ENCODE peak calls at places on chromosome 11, in five cellular contexts. T is cardiac fibroblast, V is MM.1S, U is neural progenitor cell, S is fibroblast of mammary gland. B is an unnamed sample.

GRCh38 chr11:70307176-70307575 is 36.7 kb downstream of the PPFIA1 start:
- DNase-seq in T (peak), V (no peak), U (no peak), S (no peak), B (no peak)

GRCh38 chr11:10878408-10879214 is 20.8 kb upstream of the ZBED5 start:
- DNase-seq in T (peak), V (peak), U (peak), S (peak), B (peak)

GRCh38 chr11:62889484-62890437 is 9.1 kb downstream of the SLC3A2 start:
- DNase-seq in T (peak), V (no peak), U (no peak), S (peak), B (peak)

GRCh38 chr11:92839450-92839849 is 130.0 kb upstream of the MTNR1B start:
- DNase-seq in T (no peak), V (no peak), U (no peak), S (no peak), B (no peak)

GRCh38 chr11:62472063-62472884 is 53.4 kb downstream of the SCGB1A1 start:
- DNase-seq in T (peak), V (no peak), U (no peak), S (peak), B (no peak)

GRCh38 chr11:107928767-107929507 is 689 bp downstream of the RAB39A start:
- DNase-seq in T (no peak), V (no peak), U (peak), S (no peak), B (peak)

GRCh38 chr11:2305862-2306823 is 4.3 kb downstream of the TSPAN32 start:
- DNase-seq in T (peak), V (no peak), U (no peak), S (peak), B (no peak)

GRCh38 chr11:72330131-72330727 is 86.3 kb upstream of the PHOX2A start:
- DNase-seq in T (no peak), V (no peak), U (no peak), S (no peak), B (no peak)

GRCh38 chr11:119148855-119149370 is at the start of gene ABCG4:
- DNase-seq in T (no peak), V (no peak), U (peak), S (no peak), B (no peak)

GRCh38 chr11:64266339-64266738 is 15.0 kb downstream of the PLCB3 start:
- DNase-seq in T (peak), V (no peak), U (no peak), S (peak), B (no peak)

GRCh38 chr11:128530119-128531091 is 57.0 kb downstream of the ETS1 start:
- DNase-seq in T (peak), V (no peak), U (no peak), S (peak), B (no peak)

GRCh38 chr11:108685419-108686161 is 20.7 kb downstream of the DDX10 start:
- DNase-seq in T (peak), V (no peak), U (no peak), S (no peak), B (no peak)

GRCh38 chr11:116777056-116777455 is 4.3 kb upstream of the BUD13 start:
- DNase-seq in T (no peak), V (no peak), U (no peak), S (no peak), B (no peak)

GRCh38 chr11:43919852-43920597 is 22.4 kb upstream of the C11orf96 start:
- DNase-seq in T (peak), V (no peak), U (no peak), S (peak), B (no peak)

GRCh38 chr11:92707173-92707619 is 262.3 kb upstream of the MTNR1B start:
- DNase-seq in T (no peak), V (no peak), U (peak), S (no peak), B (no peak)

GRCh38 chr11:68724293-68724692 is 27.0 kb downstream of the TESMIN start:
- DNase-seq in T (no peak), V (no peak), U (no peak), S (no peak), B (no peak)

GRCh38 chr11:5992604-5993251 is 5.9 kb upstream of the OR52L1 start:
- DNase-seq in T (peak), V (peak), U (peak), S (peak), B (peak)

GRCh38 chr11:110857885-110858555 is 145.8 kb upstream of the ARHGAP20 start:
- DNase-seq in T (peak), V (no peak), U (no peak), S (peak), B (peak)

GRCh38 chr11:69877235-69877634 is 58.0 kb upstream of the FGF3 start:
- DNase-seq in T (no peak), V (no peak), U (no peak), S (no peak), B (no peak)

GRCh38 chr11:92295175-92296137 is 70.8 kb downstream of the FAT3 start:
- DNase-seq in T (peak), V (no peak), U (no peak), S (peak), B (no peak)

GRCh38 chr11:102171101-102171500 is 60.9 kb downstream of the YAP1 start:
- DNase-seq in T (peak), V (no peak), U (no peak), S (peak), B (no peak)

GRCh38 chr11:118631109-118631508 is 23.7 kb downstream of the PHLDB1 start:
- DNase-seq in T (no peak), V (no peak), U (no peak), S (no peak), B (no peak)

GRCh38 chr11:69923641-69924307 is 104.6 kb upstream of the FGF3 start:
- DNase-seq in T (no peak), V (no peak), U (no peak), S (no peak), B (no peak)

GRCh38 chr11:77193167-77193566 is 65.1 kb downstream of the MYO7A start:
- DNase-seq in T (no peak), V (no peak), U (no peak), S (no peak), B (no peak)
- TF ChIP-seq CTCF in T (no peak), V (no peak), U (no peak), S (no peak), B (no peak)

DNA sequence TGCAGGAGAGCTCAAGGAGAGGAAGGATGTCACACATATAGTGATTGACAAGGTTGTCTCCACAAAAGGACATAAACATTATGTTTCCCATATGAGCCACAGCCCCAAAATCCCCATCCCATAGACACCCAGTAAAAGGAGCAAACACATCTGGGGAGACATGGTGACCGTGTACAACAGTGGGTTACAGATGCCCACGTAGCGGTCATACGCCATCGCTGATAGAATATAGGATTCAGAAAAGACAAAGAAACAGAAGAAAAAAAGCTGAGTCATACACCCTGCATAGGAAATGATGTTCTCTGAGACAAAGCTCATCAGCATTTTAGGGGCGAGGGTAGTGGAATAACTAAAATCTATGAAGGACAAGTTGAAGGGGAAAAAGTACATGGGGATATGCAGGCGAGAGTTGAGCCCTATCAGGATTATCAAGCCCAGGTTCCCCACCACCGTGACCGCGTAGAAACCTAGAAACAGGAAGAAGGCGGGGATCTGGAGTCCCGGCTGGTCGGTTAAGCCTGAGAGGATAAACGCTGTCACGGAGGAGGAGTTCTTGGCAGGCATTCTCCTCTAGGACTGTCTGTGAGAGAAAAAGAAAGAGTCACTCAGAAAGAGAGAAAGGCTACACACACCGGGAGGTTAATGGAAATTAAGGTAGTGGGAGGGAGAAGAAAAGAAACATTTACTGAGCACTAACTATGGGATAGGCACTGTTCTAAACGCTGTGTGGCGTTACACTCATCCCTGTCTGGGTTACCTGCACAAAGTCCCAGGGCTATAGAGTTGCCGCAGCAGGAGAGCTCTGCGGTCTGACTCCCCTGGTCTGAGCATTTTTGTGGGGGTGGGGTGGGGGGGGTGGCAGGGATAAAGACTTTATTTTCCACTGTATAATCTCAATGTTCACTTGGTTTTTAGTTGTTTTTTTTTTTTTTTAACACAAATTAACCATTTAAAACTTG is 36.1 kb upstream of the OR8B8 start:
- DNase-seq in T (peak), V (peak), U (peak), S (peak), B (peak)
- H3K4me3 ChIP-seq in T (peak), V (peak), U (peak), S (peak), B (no peak)

GRCh38 chr11:75495749-75496641 is 29.7 kb downstream of the GDPD5 start:
- DNase-seq in T (no peak), V (no peak), U (peak), S (no peak), B (no peak)
- TF ChIP-seq CTCF in T (no peak), V (no peak), U (peak), S (no peak), B (no peak)

GRCh38 chr11:66619080-66619554 is 2.7 kb downstream of the RBM14 start:
- DNase-seq in T (peak), V (peak), U (no peak), S (peak), B (peak)

GRCh38 chr11:66614073-66614472 is 2.4 kb upstream of the RBM14 start:
- DNase-seq in T (no peak), V (no peak), U (no peak), S (no peak), B (no peak)

GRCh38 chr11:66617148-66617814 is 851 bp downstream of the RBM14 start:
- DNase-seq in T (peak), V (peak), U (no peak), S (peak), B (no peak)

GRCh38 chr11:66612458-66612857 is 4.0 kb upstream of the RBM14 start:
- DNase-seq in T (no peak), V (no peak), U (no peak), S (no peak), B (no peak)

GRCh38 chr11:66616379-66617147 is at the start of gene RBM14:
- DNase-seq in T (peak), V (peak), U (peak), S (peak), B (peak)
- H3K4me3 ChIP-seq in T (peak), V (peak), U (peak), S (peak), B (peak)

DNA sequence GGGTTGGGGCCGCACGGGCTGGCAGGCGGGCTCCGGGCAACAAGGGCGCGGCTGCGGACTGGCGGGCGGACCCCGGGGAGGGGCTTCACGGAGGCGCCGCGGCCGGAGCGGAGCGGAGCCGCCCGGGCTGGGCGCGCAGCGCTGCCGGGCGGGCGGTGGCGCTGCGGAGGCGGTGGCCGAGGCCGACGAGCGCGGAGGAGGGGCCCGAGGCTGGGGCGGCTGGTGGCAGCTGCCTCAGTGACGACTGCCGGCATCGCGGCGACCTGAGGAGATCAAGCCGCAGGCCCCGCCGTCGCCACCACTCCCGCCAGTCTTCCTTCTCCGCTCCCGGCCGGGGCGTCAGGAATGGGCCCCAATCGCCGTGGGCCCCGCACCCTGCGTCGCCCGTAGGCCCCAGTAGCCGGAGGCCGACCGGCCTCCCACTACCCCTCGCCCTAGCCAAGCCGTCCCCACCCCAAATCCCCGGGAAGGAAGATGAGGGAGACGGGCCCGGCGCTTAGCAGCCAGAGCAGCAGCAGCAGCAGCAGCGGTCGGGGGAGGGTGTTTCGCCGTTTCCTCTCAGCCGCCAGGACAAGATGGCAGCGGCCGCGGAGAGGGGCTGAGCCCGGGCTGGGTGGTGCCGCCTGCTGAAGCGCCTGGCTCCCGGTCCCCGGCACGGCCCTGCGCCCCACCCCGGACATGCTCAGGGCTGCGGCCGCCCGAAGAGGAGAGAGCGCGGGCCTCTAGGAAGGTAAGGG is at the start of gene HIPK3:
- DNase-seq in T (peak), V (peak), U (peak), S (peak), B (peak)
- TF ChIP-seq CTCF in T (no peak), V (no peak), U (peak), S (no peak), B (peak)

GRCh38 chr11:60863550-60864521 is 3.5 kb upstream of the ZP1 start:
- DNase-seq in T (no peak), V (no peak), U (no peak), S (no peak), B (no peak)
- H3K4me3 ChIP-seq in T (no peak), V (no peak), U (no peak), S (no peak), B (no peak)

GRCh38 chr11:86537541-86538222 is 134.7 kb downstream of the ME3 start:
- DNase-seq in T (peak), V (no peak), U (peak), S (peak), B (no peak)
- TF ChIP-seq CTCF in T (no peak), V (no peak), U (peak), S (peak), B (no peak)

GRCh38 chr11:83051760-83052671 is 19.7 kb downstream of the RAB30 start:
- DNase-seq in T (peak), V (no peak), U (no peak), S (peak), B (no peak)

GRCh38 chr11:83057721-83058120 is 14.0 kb downstream of the RAB30 start:
- DNase-seq in T (no peak), V (no peak), U (no peak), S (no peak), B (no peak)

GRCh38 chr11:83054001-83054400 is 17.7 kb downstream of the RAB30 start:
- DNase-seq in T (no peak), V (no peak), U (no peak), S (no peak), B (peak)

GRCh38 chr11:83054904-83055380 is 16.8 kb downstream of the RAB30 start:
- DNase-seq in T (no peak), V (peak), U (no peak), S (no peak), B (peak)

GRCh38 chr11:83056204-83056603 is 15.5 kb downstream of the RAB30 start:
- DNase-seq in T (peak), V (no peak), U (no peak), S (no peak), B (no peak)
- H3K4me3 ChIP-seq in T (no peak), V (no peak), U (no peak), S (no peak), B (no peak)

GRCh38 chr11:88016392-88017020 is 158.7 kb downstream of the RAB38 start:
- DNase-seq in T (peak), V (peak), U (peak), S (peak), B (peak)
- TF ChIP-seq CTCF in T (peak), V (peak), U (peak), S (peak), B (peak)

DNA sequence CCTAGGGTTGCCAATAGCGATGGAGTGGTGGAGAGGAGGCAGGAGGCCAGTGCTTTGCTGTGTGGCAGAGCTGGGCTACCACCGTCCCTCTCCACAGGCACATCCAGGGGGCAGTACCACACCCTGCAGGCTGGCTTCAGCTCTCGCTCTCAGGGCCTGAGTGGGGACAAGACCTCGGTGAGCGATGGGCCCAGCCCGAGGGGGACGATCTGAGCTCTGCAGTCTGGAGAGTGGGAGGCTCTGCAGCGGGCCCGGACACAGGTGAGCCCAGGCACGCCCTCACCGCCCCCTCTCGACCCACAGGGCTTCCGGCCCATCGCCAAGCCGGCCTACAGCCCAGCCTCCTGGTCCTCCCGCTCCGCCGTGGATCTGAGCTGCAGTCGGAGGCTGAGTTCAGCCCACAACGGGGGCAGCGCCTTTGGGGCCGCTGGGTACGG is 2.5 kb downstream of the PKP3 start:
- DNase-seq in T (no peak), V (no peak), U (no peak), S (peak), B (no peak)
- H3K4me3 ChIP-seq in T (no peak), V (no peak), U (no peak), S (no peak), B (no peak)

B was measured in GM12865.